ENCODE peak calls at places on chromosomes 6 and 20, in six cellular contexts. Q is fibroblast of the aortic adventitia, V is cardiac fibroblast, Y is right atrium auricular region, K is fibroblast of lung, S is astrocyte of the cerebellum. X is an unnamed sample.
A peak's percentile ranks its signal among the peaks of the same experiment; 100 is the strongest.

GRCh38 chr6:75437451-75438185 is 56.0 kb downstream of the FILIP1 start:
- DNase-seq in Q (peak; percentile 56), V (peak; percentile 61), Y (no peak), K (peak; percentile 86), S (no peak), X (peak; percentile 79)

GRCh38 chr6:119184008-119184665 is 105.7 kb upstream of the FAM184A start:
- DNase-seq in Q (no peak), V (no peak), Y (no peak), K (no peak), S (no peak), X (no peak)

GRCh38 chr6:20953019-20953418 is 418.8 kb downstream of the CDKAL1 start:
- DNase-seq in Q (peak; percentile 5), V (no peak), Y (no peak), K (no peak), S (peak; percentile 44), X (no peak)

GRCh38 chr6:154503576-154504501 is 6.6 kb downstream of the CNKSR3 start:
- DNase-seq in Q (no peak), V (no peak), Y (no peak), K (no peak), S (no peak), X (no peak)

GRCh38 chr6:34272022-34272926 is 23.5 kb upstream of the SMIM29 start:
- DNase-seq in Q (no peak), V (no peak), Y (no peak), K (no peak), S (no peak), X (no peak)

GRCh38 chr6:2819891-2820814 is 21.5 kb downstream of the SERPINB1 start:
- DNase-seq in Q (no peak), V (peak; percentile 34), Y (no peak), K (peak; percentile 46), S (no peak), X (no peak)

GRCh38 chr6:51866001-51866400 is 221.4 kb downstream of the PKHD1 start:
- DNase-seq in Q (no peak), V (no peak), Y (no peak), K (no peak), S (no peak), X (no peak)

GRCh38 chr20:64234291-64234791 is 21.2 kb upstream of the PCMTD2 start:
- DNase-seq in Q (no peak), V (no peak), Y (no peak), K (no peak), S (no peak), X (no peak)

GRCh38 chr20:2946988-2947961 is 74.0 kb downstream of the PTPRA start:
- DNase-seq in Q (peak; percentile 65), V (peak; percentile 81), Y (no peak), K (peak; percentile 71), S (peak; percentile 57), X (peak; percentile 95)

GRCh38 chr6:113584767-113585166 is 272.4 kb upstream of the MARCKS start:
- DNase-seq in Q (no peak), V (no peak), Y (no peak), K (no peak), S (no peak), X (no peak)

GRCh38 chr6:82568290-82568993 is 204.8 kb downstream of the TPBG start:
- DNase-seq in Q (no peak), V (no peak), Y (no peak), K (no peak), S (no peak), X (no peak)

GRCh38 chr6:1580109-1580508 is 29.6 kb upstream of the FOXC1 start:
- DNase-seq in Q (peak; percentile 30), V (no peak), Y (no peak), K (peak; percentile 27), S (no peak), X (peak; percentile 19)

GRCh38 chr6:11021714-11022113 is 22.4 kb downstream of the ELOVL2 start:
- DNase-seq in Q (no peak), V (no peak), Y (no peak), K (no peak), S (no peak), X (no peak)
- TF ChIP-seq CTCF in Q (no peak), V (no peak), Y (no peak), K (no peak), S (no peak), X (no peak)

GRCh38 chr20:23035731-23036130 is 619 bp downstream of the SSTR4 start:
- DNase-seq in Q (no peak), V (no peak), Y (no peak), K (no peak), S (no peak), X (no peak)

GRCh38 chr20:23037017-23037481 is 1.9 kb downstream of the SSTR4 start:
- DNase-seq in Q (no peak), V (no peak), Y (no peak), K (no peak), S (no peak), X (no peak)

GRCh38 chr20:23033918-23034317 is 1.2 kb upstream of the SSTR4 start:
- DNase-seq in Q (no peak), V (no peak), Y (no peak), K (no peak), S (no peak), X (no peak)

GRCh38 chr20:23036371-23036770 is 1.3 kb downstream of the SSTR4 start:
- DNase-seq in Q (no peak), V (no peak), Y (no peak), K (no peak), S (no peak), X (no peak)

DNA sequence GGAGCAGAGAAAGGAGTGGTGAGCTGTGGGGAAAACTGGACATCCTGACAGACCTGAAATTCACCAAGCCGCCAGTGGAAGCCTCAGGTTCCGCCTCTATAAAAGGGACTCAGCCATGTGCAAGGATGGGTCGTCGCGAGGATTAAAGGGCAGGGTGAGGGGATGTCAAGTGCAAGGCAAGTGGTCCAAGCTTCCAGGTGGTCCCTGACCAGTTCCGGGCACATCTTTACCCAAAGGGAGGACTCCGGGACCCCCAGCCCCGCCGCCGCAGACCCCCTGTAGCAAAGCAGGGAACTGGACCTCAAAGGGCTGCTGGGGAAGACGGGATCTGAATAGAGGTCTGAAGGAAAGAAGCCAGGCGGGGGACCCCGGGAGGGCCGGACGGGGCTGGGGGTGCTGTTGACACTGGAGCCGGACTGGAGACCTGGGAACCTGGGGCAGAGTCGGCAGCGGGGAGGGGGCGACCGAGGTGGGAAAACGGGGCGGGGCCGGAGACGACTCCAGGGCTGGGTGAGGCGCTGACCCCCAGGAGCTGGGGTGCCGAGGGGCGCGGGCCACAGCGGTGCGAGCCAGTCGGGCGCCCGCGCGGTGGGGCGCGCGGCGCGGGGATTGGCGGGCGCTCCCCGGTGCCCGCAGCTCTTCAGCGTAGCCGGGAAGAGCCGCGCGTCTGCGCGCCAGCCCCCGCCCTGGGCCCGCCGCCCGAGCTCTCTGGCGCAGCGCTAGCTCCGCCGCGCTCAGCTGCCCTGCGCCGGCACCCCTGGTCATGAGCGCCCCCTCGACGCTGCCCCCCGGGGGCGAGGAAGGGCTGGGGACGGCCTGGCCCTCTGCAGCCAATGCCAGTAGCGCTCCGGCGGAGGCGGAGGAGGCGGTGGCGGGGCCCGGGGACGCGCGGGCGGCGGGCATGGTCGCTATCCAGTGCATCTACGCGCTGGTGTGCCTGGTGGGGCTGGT is at the start of gene SSTR4:
- DNase-seq in Q (no peak), V (no peak), Y (no peak), K (no peak), S (no peak), X (no peak)
- H3K4me3 ChIP-seq in Q (no peak within 1 kb of the TSS), V (no peak within 1 kb of the TSS), Y (peak within 1 kb of the TSS; percentile 27), K (no peak within 1 kb of the TSS), S (no peak within 1 kb of the TSS), X (no peak within 1 kb of the TSS)

GRCh38 chr6:169185692-169186485 is 67.8 kb downstream of the THBS2 start:
- DNase-seq in Q (no peak), V (no peak), Y (no peak), K (no peak), S (no peak), X (no peak)
- TF ChIP-seq CTCF in Q (no peak), V (no peak), Y (no peak), K (no peak), S (no peak), X (no peak)

DNA sequence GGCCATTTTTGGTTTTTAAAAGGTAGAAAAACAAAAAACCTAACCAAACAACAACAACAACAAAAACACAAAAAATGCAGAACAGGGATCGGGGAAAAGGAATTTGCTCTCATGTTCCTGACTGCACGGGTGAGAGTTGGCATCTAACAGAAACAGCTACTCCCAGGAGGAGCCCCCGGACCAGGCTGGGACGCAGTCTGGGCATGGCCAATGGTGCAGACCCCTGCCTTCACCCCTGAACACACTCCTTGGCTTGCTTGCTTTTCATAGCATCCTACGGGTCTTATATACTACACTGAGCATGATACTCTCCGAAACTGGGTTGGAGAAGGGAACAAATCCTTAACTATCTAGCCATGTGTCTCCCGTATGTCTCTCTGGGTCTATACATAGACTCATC is 587 bp upstream of the MAS1 start:
- DNase-seq in Q (no peak), V (no peak), Y (no peak), K (no peak), S (no peak), X (no peak)
- H3K4me3 ChIP-seq in Q (no peak overlapping the region), V (no peak overlapping the region), Y (no peak overlapping the region), K (no peak overlapping the region), S (no peak overlapping the region), X (no peak overlapping the region)

GRCh38 chr20:33169176-33169794 is 1.3 kb downstream of the BPIFA2 start:
- DNase-seq in Q (no peak), V (no peak), Y (no peak), K (no peak), S (no peak), X (peak; percentile 2)
- TF ChIP-seq CTCF in Q (peak; percentile 49), V (peak; percentile 63), Y (no peak), K (peak; percentile 30), S (peak; percentile 30), X (peak; percentile 53)

GRCh38 chr20:29873946-29874345 is 1383.5 kb upstream of the DEFB115 start:
- DNase-seq in Q (peak; percentile 50), V (peak; percentile 51), Y (peak; percentile 59), K (peak; percentile 49), S (no peak), X (peak; percentile 47)

GRCh38 chr20:29878281-29878741 is 1379.2 kb upstream of the DEFB115 start:
- DNase-seq in Q (no peak), V (peak; percentile 6), Y (no peak), K (no peak), S (no peak), X (peak; percentile 5)

GRCh38 chr20:29874476-29875202 is 1382.8 kb upstream of the DEFB115 start:
- DNase-seq in Q (no peak), V (no peak), Y (no peak), K (no peak), S (no peak), X (no peak)

GRCh38 chr20:29876911-29877285 is 1380.6 kb upstream of the DEFB115 start:
- DNase-seq in Q (no peak), V (no peak), Y (no peak), K (no peak), S (no peak), X (no peak)

GRCh38 chr20:29878777-29879442 is 1378.6 kb upstream of the DEFB115 start:
- DNase-seq in Q (no peak), V (no peak), Y (peak; percentile 56), K (no peak), S (no peak), X (no peak)
- H3K4me3 ChIP-seq in Q (no peak overlapping the region), V (no peak overlapping the region), Y (no peak overlapping the region), K (no peak overlapping the region), S (no peak overlapping the region), X (no peak overlapping the region)

DNA sequence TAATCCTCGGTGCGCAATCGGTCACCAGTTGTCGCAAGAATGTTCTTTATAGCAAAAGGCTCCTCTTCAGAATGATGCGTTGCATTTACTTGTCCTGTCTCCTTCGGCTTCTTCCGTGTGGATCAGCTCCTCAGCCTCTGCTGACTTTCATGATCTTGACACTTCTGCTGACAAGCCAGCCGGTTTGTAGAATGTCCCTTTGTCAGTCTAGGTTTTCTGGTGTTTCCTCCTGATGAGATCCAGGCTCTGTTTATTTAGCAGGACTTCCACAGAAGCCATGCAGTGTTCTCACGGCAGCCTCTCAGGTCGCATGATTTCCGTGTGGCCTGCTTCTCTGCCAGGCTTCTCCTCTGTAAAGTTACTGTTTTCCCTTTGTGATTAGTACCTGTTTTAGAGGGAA is 66.9 kb downstream of the STX11 start:
- DNase-seq in Q (peak; percentile 18), V (peak; percentile 8), Y (no peak), K (no peak), S (no peak), X (no peak)
- TF ChIP-seq CTCF in Q (no peak), V (no peak), Y (no peak), K (no peak), S (no peak), X (no peak)

X was measured in choroid plexus epithelial cell.